ENCODE peak calls at places on chromosomes 13 and 19, in nine cellular contexts. R, T, S, W, L, E, O, Y and U are unnamed samples.

GRCh38 chr19:15251749-15252397 is 19.6 kb upstream of the EPHX3 start:
- DNase-seq in R (peak; percentile 98), T (peak; percentile 74), S (peak; percentile 86), W (no peak), L (peak; percentile 69), E (peak; percentile 98), O (peak; percentile 95), Y (no peak), U (peak; percentile 63)

GRCh38 chr13:49679244-49679643 is 12.0 kb downstream of the EBPL start:
- DNase-seq in R (peak; percentile 30), T (no peak), S (no peak), W (no peak), L (peak; percentile 8), E (no peak), O (no peak), Y (no peak), U (no peak)

GRCh38 chr13:107276936-107277335 is 709.0 kb upstream of the ARGLU1 start:
- DNase-seq in R (no peak), T (no peak), S (no peak), W (no peak), L (no peak), E (no peak), O (no peak), Y (no peak), U (no peak)

GRCh38 chr19:11693505-11694499 is 44.9 kb downstream of the ZNF823 start:
- DNase-seq in R (peak; percentile 66), T (no peak), S (no peak), W (no peak), L (no peak), E (no peak), O (no peak), Y (no peak), U (no peak)

GRCh38 chr19:48896191-48896720 is 2.3 kb downstream of the TULP2 start:
- DNase-seq in R (peak; percentile 75), T (peak; percentile 75), S (peak; percentile 68), W (no peak), L (peak; percentile 71), E (no peak), O (peak; percentile 82), Y (peak; percentile 63), U (peak; percentile 34)

GRCh38 chr13:80469105-80469840 is 128.3 kb upstream of the SPRY2 start:
- DNase-seq in R (peak; percentile 81), T (no peak), S (no peak), W (no peak), L (no peak), E (no peak), O (no peak), Y (no peak), U (no peak)

GRCh38 chr19:46818812-46819211 is 30.4 kb upstream of the SLC1A5 start:
- DNase-seq in R (peak; percentile 37), T (no peak), S (no peak), W (no peak), L (no peak), E (peak; percentile 1), O (no peak), Y (no peak), U (no peak)

GRCh38 chr19:28242317-28242927 is 970.5 kb downstream of the UQCRFS1 start:
- DNase-seq in R (peak; percentile 60), T (no peak), S (peak; percentile 7), W (no peak), L (peak; percentile 32), E (no peak), O (no peak), Y (no peak), U (no peak)

GRCh38 chr19:39858541-39858940 is 12.4 kb upstream of the FBL start:
- DNase-seq in R (no peak), T (no peak), S (no peak), W (no peak), L (no peak), E (no peak), O (no peak), Y (no peak), U (no peak)

GRCh38 chr13:37617162-37617561 is 18.6 kb upstream of the POSTN start:
- DNase-seq in R (peak; percentile 85), T (no peak), S (no peak), W (no peak), L (no peak), E (no peak), O (no peak), Y (no peak), U (no peak)

GRCh38 chr13:103161476-103161875 is 95.3 kb upstream of the SLC10A2 start:
- DNase-seq in R (no peak), T (no peak), S (no peak), W (no peak), L (no peak), E (no peak), O (no peak), Y (no peak), U (no peak)

GRCh38 chr13:59750860-59751259 is 412.9 kb downstream of the DIAPH3 start:
- DNase-seq in R (peak; percentile 75), T (no peak), S (no peak), W (no peak), L (no peak), E (peak; percentile 39), O (no peak), Y (no peak), U (no peak)

GRCh38 chr19:44807652-44808462 is 1.0 kb upstream of the BCAM start:
- DNase-seq in R (peak; percentile 57), T (no peak), S (peak; percentile 51), W (no peak), L (peak; percentile 27), E (peak; percentile 93), O (no peak), Y (no peak), U (no peak)

GRCh38 chr13:35793823-35794222 is 317.3 kb upstream of the MAB21L1 start:
- DNase-seq in R (no peak), T (no peak), S (no peak), W (no peak), L (no peak), E (no peak), O (no peak), Y (no peak), U (no peak)

GRCh38 chr13:73722120-73722519 is 412.1 kb downstream of the KLF12 start:
- DNase-seq in R (peak; percentile 49), T (no peak), S (no peak), W (peak; percentile 39), L (no peak), E (peak; percentile 38), O (no peak), Y (no peak), U (no peak)

DNA sequence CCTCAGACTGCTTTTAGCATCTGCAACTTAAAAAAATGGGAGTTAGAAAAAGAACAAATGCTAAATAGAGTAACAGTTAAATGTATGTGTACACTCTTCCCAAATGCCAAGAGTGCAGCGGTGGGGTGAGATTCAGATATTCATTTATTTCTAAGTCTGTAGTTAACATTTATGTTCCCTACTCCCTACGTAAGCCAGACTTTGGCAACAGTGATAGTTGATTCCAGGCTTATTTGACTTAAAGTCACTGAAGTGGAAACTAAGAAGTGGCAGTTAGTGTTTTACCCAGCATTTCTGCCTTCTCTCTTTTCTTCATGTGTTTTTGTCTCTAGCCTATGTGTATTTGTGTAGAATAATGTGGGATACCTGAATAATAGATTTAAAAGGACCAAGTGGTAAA is 4.5 kb downstream of the MIR17HG start:
- DNase-seq in R (no peak), T (no peak), S (no peak), W (no peak), L (no peak), E (no peak), O (no peak), Y (no peak), U (no peak)
- H3K4me3 ChIP-seq in R (no peak overlapping the region), T (no peak overlapping the region), S (no peak overlapping the region), W (peak overlapping the region; percentile 91), L (no peak overlapping the region), E (no peak overlapping the region), O (no peak overlapping the region), Y (no peak overlapping the region), U (no peak overlapping the region)

GRCh38 chr13:39279077-39279476 is 240.8 kb downstream of the NHLRC3 start:
- DNase-seq in R (no peak), T (no peak), S (no peak), W (no peak), L (no peak), E (no peak), O (no peak), Y (no peak), U (no peak)

GRCh38 chr13:39269411-39269810 is 231.2 kb downstream of the NHLRC3 start:
- DNase-seq in R (peak; percentile 5), T (no peak), S (no peak), W (no peak), L (no peak), E (no peak), O (no peak), Y (no peak), U (no peak)

GRCh38 chr13:39274926-39275325 is 236.7 kb downstream of the NHLRC3 start:
- DNase-seq in R (no peak), T (no peak), S (no peak), W (no peak), L (no peak), E (no peak), O (no peak), Y (no peak), U (no peak)

GRCh38 chr13:39269004-39269403 is 230.7 kb downstream of the NHLRC3 start:
- DNase-seq in R (no peak), T (no peak), S (no peak), W (no peak), L (no peak), E (no peak), O (no peak), Y (no peak), U (no peak)

DNA sequence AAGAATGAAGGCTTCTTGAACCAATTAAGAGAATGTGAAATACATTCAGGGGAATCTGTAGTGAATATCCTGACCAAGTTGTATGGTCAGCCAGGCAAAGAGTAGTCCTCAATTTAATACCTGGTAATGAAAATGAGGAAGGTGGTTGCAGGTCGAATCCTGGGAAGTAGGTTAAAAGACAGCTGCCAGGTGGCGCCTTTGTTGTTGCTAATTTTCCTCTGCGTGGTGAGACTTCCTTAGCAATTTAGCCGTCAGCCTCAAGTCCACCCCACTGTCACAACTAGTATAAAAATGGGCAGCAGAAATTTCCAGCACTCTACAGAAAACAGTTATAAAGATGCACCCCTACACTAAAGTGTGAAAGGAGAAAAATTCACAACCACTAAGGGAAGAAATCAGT is 235.7 kb downstream of the NHLRC3 start:
- DNase-seq in R (peak; percentile 26), T (no peak), S (no peak), W (no peak), L (no peak), E (no peak), O (no peak), Y (no peak), U (no peak)
- TF ChIP-seq CTCF in R (peak; percentile 12), T (no peak), S (no peak), W (peak; percentile 28), L (no peak), E (peak; percentile 10), O (no peak), Y (no peak), U (peak; percentile 39)

DNA sequence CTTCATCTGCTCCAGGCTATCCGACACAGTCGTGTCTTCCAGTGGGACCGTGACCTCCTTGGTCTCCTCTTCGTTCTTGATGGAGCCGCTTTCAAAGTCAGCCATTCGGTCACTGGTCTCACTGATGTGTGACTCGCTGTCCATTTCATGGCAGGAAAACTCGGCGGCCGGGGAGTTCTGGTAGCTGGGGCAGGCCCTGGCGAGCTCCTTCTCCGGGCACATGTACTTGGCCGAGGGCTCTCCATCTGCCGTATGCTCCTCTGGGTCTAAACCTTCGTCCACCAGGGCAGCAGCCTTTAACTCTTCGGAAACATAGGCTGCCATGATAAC is 69.8 kb downstream of the TSHZ3 start:
- DNase-seq in R (no peak), T (no peak), S (no peak), W (no peak), L (no peak), E (no peak), O (no peak), Y (peak; percentile 46), U (no peak)
- H3K36me3 ChIP-seq in R (no peaks in the 10 kb centered on the region), T (no peaks in the 10 kb centered on the region), S (peaks cover 33% of the 10 kb centered on the region), W (no peaks in the 10 kb centered on the region), L (peaks cover 34% of the 10 kb centered on the region), E (peaks cover 25% of the 10 kb centered on the region), O (peaks cover 3% of the 10 kb centered on the region), Y (no peaks in the 10 kb centered on the region), U (no peaks in the 10 kb centered on the region)

GRCh38 chr19:18120127-18120526 is 22.5 kb downstream of the MAST3 start:
- DNase-seq in R (no peak), T (no peak), S (no peak), W (no peak), L (no peak), E (peak; percentile 81), O (no peak), Y (no peak), U (no peak)
- H3K4me3 ChIP-seq in R (no peak overlapping the region), T (no peak overlapping the region), S (no peak overlapping the region), W (no peak overlapping the region), L (no peak overlapping the region), E (no peak overlapping the region), O (no peak overlapping the region), Y (no peak overlapping the region), U (no peak overlapping the region)